ENCODE peak calls at places on chromosomes 11 and 22, in seven cellular contexts. M is stimulated activated CD8-positive, alpha-beta memory T cell treated with anti-CD3 and anti-CD28 coated beads, Interleukin-2, amount 100 ng/mL, for 48 hours; G is left ventricle myocardium inferior; L is stomach; J is sigmoid colon; X is lower lobe of right lung; Z is HS-27A. I is an unnamed sample.
A peak's percentile ranks its signal among the peaks of the same experiment; 100 is the strongest.

GRCh38 chr11:94895451-94895850 is 77.9 kb downstream of the CWC15 start:
- DNase-seq in J (no peak), X (no peak), G (no peak), Z (no peak), M (no peak), L (no peak), I (no peak)

GRCh38 chr11:15146271-15147003 is 31.7 kb downstream of the INSC start:
- DNase-seq in X (no peak), L (no peak), J (no peak), Z (no peak), M (no peak), G (no peak), I (no peak)

GRCh38 chr22:20130319-20130718 is 1.3 kb upstream of the ZDHHC8 start:
- DNase-seq in X (no peak), L (no peak), G (no peak), J (no peak), Z (no peak), M (no peak), I (no peak)

GRCh38 chr11:126434950-126435335 is 79.5 kb downstream of the ST3GAL4 start:
- DNase-seq in M (no peak), X (no peak), L (no peak), Z (no peak), G (no peak), J (no peak), I (no peak)

GRCh38 chr11:112523477-112523876 is 262.8 kb upstream of the PLET1 start:
- DNase-seq in J (peak; percentile 69), Z (no peak), L (no peak), X (no peak), M (no peak), G (peak; percentile 19), I (no peak)

GRCh38 chr22:41657709-41658108 is 31.0 kb downstream of the SNU13 start:
- DNase-seq in J (no peak), X (no peak), G (no peak), Z (no peak), M (no peak), L (no peak), I (no peak)

GRCh38 chr22:21014202-21015050 is 539 bp upstream of the P2RX6 start:
- DNase-seq in G (peak; percentile 90), X (peak; percentile 90), M (peak; percentile 87), J (peak; percentile 94), Z (no peak), L (peak; percentile 83), I (peak; percentile 91)

GRCh38 chr11:114291847-114292680 is 4.1 kb upstream of the NNMT start:
- DNase-seq in G (no peak), X (no peak), L (no peak), M (no peak), J (no peak), Z (no peak), I (no peak)

GRCh38 chr22:23128269-23129108 is 13.3 kb downstream of the RSPH14 start:
- DNase-seq in M (peak; percentile 59), X (peak; percentile 66), J (peak; percentile 78), L (peak; percentile 84), Z (peak; percentile 14), G (peak; percentile 59), I (peak; percentile 87)

GRCh38 chr22:42769574-42770447 is 49.1 kb upstream of the A4GALT start:
- DNase-seq in X (peak; percentile 65), L (peak; percentile 90), Z (peak; percentile 22), J (peak; percentile 85), M (no peak), G (peak; percentile 66), I (peak; percentile 77)

GRCh38 chr22:22410121-22410520 is 98.4 kb downstream of the ZNF280B start:
- DNase-seq in J (no peak), G (peak; percentile 76), L (no peak), M (no peak), Z (no peak), X (peak; percentile 66), I (no peak)

GRCh38 chr11:33347490-33348125 is 90.4 kb downstream of the HIPK3 start:
- DNase-seq in M (no peak), L (no peak), X (no peak), Z (no peak), G (no peak), J (no peak), I (no peak)

GRCh38 chr22:19756288-19757128 is 4.1 kb upstream of the TBX1 start:
- DNase-seq in X (peak; percentile 79), Z (no peak), M (peak; percentile 40), J (no peak), G (no peak), L (peak; percentile 79), I (no peak)